ENCODE peak calls at places on chromosomes 5 and 9, in five cellular contexts. One of them, this sample, is unnamed.

GRCh38 chr9:131482343-131483006 is 20.2 kb upstream of the POMT1 start:
- DNase-seq in lower leg skin: no peak
- DNase-seq in fibroblast of lung: no peak
- DNase-seq in neural progenitor cell: no peak
- DNase-seq in OCI-LY7: no peak
- DNase-seq in this sample: peak

GRCh38 chr9:73595036-73595545 is 443.4 kb downstream of the ANXA1 start:
- DNase-seq in fibroblast of lung: no peak
- DNase-seq in lower leg skin: no peak
- DNase-seq in OCI-LY7: no peak
- DNase-seq in neural progenitor cell: no peak
- DNase-seq in this sample: no peak

GRCh38 chr5:154265197-154265578 is 74.7 kb downstream of the GALNT10 start:
- DNase-seq in OCI-LY7: no peak
- DNase-seq in lower leg skin: no peak
- DNase-seq in fibroblast of lung: no peak
- DNase-seq in neural progenitor cell: no peak
- DNase-seq in this sample: no peak

GRCh38 chr5:172008689-172009141 is 2.3 kb upstream of the FBXW11 start:
- DNase-seq in fibroblast of lung: no peak
- DNase-seq in neural progenitor cell: peak
- DNase-seq in lower leg skin: no peak
- DNase-seq in OCI-LY7: no peak
- DNase-seq in this sample: no peak

GRCh38 chr5:80406980-80407734 is 707 bp upstream of the ZFYVE16 start:
- DNase-seq in lower leg skin: peak
- DNase-seq in fibroblast of lung: peak
- DNase-seq in OCI-LY7: peak
- DNase-seq in neural progenitor cell: no peak
- DNase-seq in this sample: peak

GRCh38 chr9:35882996-35883395 is 12.8 kb upstream of the OR13J1 start:
- DNase-seq in neural progenitor cell: no peak
- DNase-seq in fibroblast of lung: no peak
- DNase-seq in lower leg skin: no peak
- DNase-seq in OCI-LY7: no peak
- DNase-seq in this sample: no peak

GRCh38 chr5:117209479-117209878 is 634.9 kb upstream of the SEMA6A start:
- DNase-seq in neural progenitor cell: no peak
- DNase-seq in OCI-LY7: no peak
- DNase-seq in fibroblast of lung: no peak
- DNase-seq in lower leg skin: no peak
- DNase-seq in this sample: no peak

GRCh38 chr9:4984171-4984570 is 901 bp upstream of the JAK2 start:
- DNase-seq in lower leg skin: no peak
- DNase-seq in OCI-LY7: no peak
- DNase-seq in fibroblast of lung: no peak
- DNase-seq in neural progenitor cell: no peak
- DNase-seq in this sample: no peak

GRCh38 chr9:9091387-9091786 is 1291.8 kb upstream of the DMAC1 start:
- DNase-seq in OCI-LY7: no peak
- DNase-seq in lower leg skin: no peak
- DNase-seq in fibroblast of lung: peak
- DNase-seq in neural progenitor cell: no peak
- DNase-seq in this sample: no peak

GRCh38 chr5:134590992-134591659 is 41.5 kb downstream of the SAR1B start:
- DNase-seq in lower leg skin: no peak
- DNase-seq in neural progenitor cell: no peak
- DNase-seq in OCI-LY7: no peak
- DNase-seq in fibroblast of lung: no peak
- DNase-seq in this sample: no peak

GRCh38 chr5:124902097-124902821 is 155.8 kb upstream of the ZNF608 start:
- DNase-seq in OCI-LY7: peak
- DNase-seq in fibroblast of lung: peak
- DNase-seq in lower leg skin: no peak
- DNase-seq in neural progenitor cell: no peak
- DNase-seq in this sample: no peak

GRCh38 chr5:149735066-149735465 is 5.0 kb downstream of the PPARGC1B start:
- DNase-seq in OCI-LY7: no peak
- DNase-seq in lower leg skin: no peak
- DNase-seq in fibroblast of lung: no peak
- DNase-seq in neural progenitor cell: no peak
- DNase-seq in this sample: no peak

GRCh38 chr9:133250741-133251170 is 24.2 kb downstream of the ABO start:
- DNase-seq in OCI-LY7: no peak
- DNase-seq in lower leg skin: no peak
- DNase-seq in fibroblast of lung: no peak
- DNase-seq in neural progenitor cell: no peak
- DNase-seq in this sample: peak

GRCh38 chr9:131237311-131237710 is 39.0 kb downstream of the FAM78A start:
- DNase-seq in fibroblast of lung: no peak
- DNase-seq in OCI-LY7: no peak
- DNase-seq in lower leg skin: no peak
- DNase-seq in neural progenitor cell: no peak
- DNase-seq in this sample: no peak

GRCh38 chr9:81028504-81028903 is 660.8 kb downstream of the TLE1 start:
- DNase-seq in neural progenitor cell: no peak
- DNase-seq in fibroblast of lung: peak
- DNase-seq in OCI-LY7: no peak
- DNase-seq in lower leg skin: no peak
- DNase-seq in this sample: no peak

GRCh38 chr5:37495668-37496067 is 116.5 kb downstream of the WDR70 start:
- DNase-seq in fibroblast of lung: peak
- DNase-seq in lower leg skin: no peak
- DNase-seq in OCI-LY7: no peak
- DNase-seq in neural progenitor cell: no peak
- DNase-seq in this sample: no peak

GRCh38 chr5:18394154-18394804 is 760.0 kb downstream of the TAF11L14 start:
- DNase-seq in neural progenitor cell: peak
- DNase-seq in fibroblast of lung: peak
- DNase-seq in lower leg skin: peak
- DNase-seq in OCI-LY7: peak
- DNase-seq in this sample: peak
- H3K4me3 ChIP-seq in neural progenitor cell: no peak
- H3K4me3 ChIP-seq in fibroblast of lung: no peak
- H3K4me3 ChIP-seq in lower leg skin: no peak
- H3K4me3 ChIP-seq in OCI-LY7: no peak
- H3K4me3 ChIP-seq in this sample: no peak

GRCh38 chr5:151106073-151106472 is 25.2 kb upstream of the TNIP1 start:
- DNase-seq in neural progenitor cell: no peak
- DNase-seq in OCI-LY7: no peak
- DNase-seq in fibroblast of lung: no peak
- DNase-seq in lower leg skin: no peak
- DNase-seq in this sample: no peak

GRCh38 chr5:151107084-151107483 is 26.2 kb upstream of the TNIP1 start:
- DNase-seq in neural progenitor cell: no peak
- DNase-seq in fibroblast of lung: no peak
- DNase-seq in lower leg skin: no peak
- DNase-seq in OCI-LY7: no peak
- DNase-seq in this sample: no peak

GRCh38 chr5:151106509-151106908 is 25.7 kb upstream of the TNIP1 start:
- DNase-seq in OCI-LY7: no peak
- DNase-seq in lower leg skin: no peak
- DNase-seq in neural progenitor cell: no peak
- DNase-seq in fibroblast of lung: no peak
- DNase-seq in this sample: no peak

GRCh38 chr5:151108566-151108965 is 27.7 kb upstream of the TNIP1 start:
- DNase-seq in OCI-LY7: no peak
- DNase-seq in lower leg skin: no peak
- DNase-seq in neural progenitor cell: no peak
- DNase-seq in fibroblast of lung: no peak
- DNase-seq in this sample: no peak

GRCh38 chr5:151107738-151108520 is 27.1 kb upstream of the TNIP1 start:
- DNase-seq in neural progenitor cell: no peak
- DNase-seq in lower leg skin: peak
- DNase-seq in fibroblast of lung: peak
- DNase-seq in OCI-LY7: no peak
- DNase-seq in this sample: no peak
- TF ChIP-seq CTCF in neural progenitor cell: no peak
- TF ChIP-seq CTCF in lower leg skin: no peak
- TF ChIP-seq CTCF in fibroblast of lung: no peak
- TF ChIP-seq CTCF in OCI-LY7: no peak
- TF ChIP-seq CTCF in this sample: no peak

DNA sequence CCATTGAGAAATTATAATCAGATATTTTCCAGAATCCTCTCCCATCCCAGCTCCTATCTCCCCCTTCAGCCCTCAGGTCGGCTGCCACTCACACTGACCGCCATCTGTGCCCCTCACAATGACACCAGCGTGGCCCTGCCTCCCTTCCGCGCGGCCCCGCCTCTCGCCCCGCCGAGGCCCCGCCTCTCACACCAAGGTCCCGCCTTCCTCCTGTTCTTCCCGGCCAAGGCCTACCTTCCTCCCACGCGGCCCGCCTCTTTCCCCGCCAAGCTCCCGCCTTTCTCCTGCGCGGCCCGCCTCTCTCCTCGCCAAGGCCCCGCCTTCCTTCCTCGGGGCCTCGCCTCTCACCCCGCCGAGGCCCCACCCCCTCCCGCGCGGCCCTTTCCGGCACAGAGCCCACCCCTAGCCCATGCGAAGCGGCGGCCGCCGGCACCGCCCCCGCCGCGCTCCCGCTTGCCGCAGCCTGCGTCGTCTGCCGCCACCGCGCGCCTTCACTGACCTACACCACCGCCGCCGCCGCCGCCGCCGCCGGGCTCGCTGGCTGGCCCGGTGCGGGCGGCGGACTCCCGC is at the start of gene DNAJC21:
- DNase-seq in neural progenitor cell: peak
- DNase-seq in fibroblast of lung: peak
- DNase-seq in OCI-LY7: peak
- DNase-seq in lower leg skin: peak
- DNase-seq in this sample: peak
- H3K4me3 ChIP-seq in neural progenitor cell: peak
- H3K4me3 ChIP-seq in fibroblast of lung: peak
- H3K4me3 ChIP-seq in OCI-LY7: peak
- H3K4me3 ChIP-seq in lower leg skin: peak
- H3K4me3 ChIP-seq in this sample: peak

GRCh38 chr9:124771021-124771866 is at the start of gene NR6A1:
- DNase-seq in fibroblast of lung: peak
- DNase-seq in neural progenitor cell: peak
- DNase-seq in OCI-LY7: peak
- DNase-seq in lower leg skin: peak
- DNase-seq in this sample: peak
- TF ChIP-seq CTCF in fibroblast of lung: no peak
- TF ChIP-seq CTCF in neural progenitor cell: peak
- TF ChIP-seq CTCF in OCI-LY7: peak
- TF ChIP-seq CTCF in lower leg skin: no peak
- TF ChIP-seq CTCF in this sample: peak

GRCh38 chr5:12237837-12238575 is 333.8 kb upstream of the CTNND2 start:
- DNase-seq in fibroblast of lung: no peak
- DNase-seq in lower leg skin: no peak
- DNase-seq in OCI-LY7: no peak
- DNase-seq in neural progenitor cell: peak
- DNase-seq in this sample: no peak
- H3K4me3 ChIP-seq in fibroblast of lung: no peak
- H3K4me3 ChIP-seq in lower leg skin: no peak
- H3K4me3 ChIP-seq in OCI-LY7: no peak
- H3K4me3 ChIP-seq in neural progenitor cell: no peak
- H3K4me3 ChIP-seq in this sample: no peak

GRCh38 chr5:81747030-81747429 is 3.9 kb downstream of the SSBP2 start:
- DNase-seq in lower leg skin: no peak
- DNase-seq in fibroblast of lung: no peak
- DNase-seq in OCI-LY7: no peak
- DNase-seq in neural progenitor cell: no peak
- DNase-seq in this sample: no peak

GRCh38 chr5:81749562-81750307 is 1.2 kb downstream of the SSBP2 start:
- DNase-seq in OCI-LY7: peak
- DNase-seq in lower leg skin: no peak
- DNase-seq in fibroblast of lung: no peak
- DNase-seq in neural progenitor cell: peak
- DNase-seq in this sample: peak

GRCh38 chr5:81750308-81751008 is 439 bp downstream of the SSBP2 start:
- DNase-seq in fibroblast of lung: no peak
- DNase-seq in lower leg skin: no peak
- DNase-seq in neural progenitor cell: peak
- DNase-seq in OCI-LY7: peak
- DNase-seq in this sample: peak

GRCh38 chr5:81749186-81749561 is 1.7 kb downstream of the SSBP2 start:
- DNase-seq in OCI-LY7: no peak
- DNase-seq in fibroblast of lung: peak
- DNase-seq in lower leg skin: no peak
- DNase-seq in neural progenitor cell: peak
- DNase-seq in this sample: no peak

DNA sequence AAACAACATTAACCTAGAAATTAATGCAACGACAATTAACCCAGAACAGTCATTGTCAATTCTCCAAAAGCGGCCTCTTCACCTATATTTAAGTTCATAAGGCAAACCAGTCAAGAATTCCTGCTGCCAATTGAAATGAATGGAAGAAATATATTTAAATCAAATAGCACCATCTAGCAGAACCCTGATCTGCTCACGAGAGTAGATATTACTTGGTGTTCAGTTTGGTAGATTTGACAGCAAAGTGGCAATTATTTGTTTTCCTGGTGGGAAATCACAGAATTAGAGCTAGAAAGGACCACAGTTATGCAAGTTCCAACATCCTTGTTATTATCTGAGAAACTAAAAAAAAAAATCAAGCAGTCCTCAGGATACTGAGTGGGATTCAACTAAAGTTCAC is 2.3 kb downstream of the SSBP2 start:
- DNase-seq in fibroblast of lung: peak
- DNase-seq in neural progenitor cell: no peak
- DNase-seq in lower leg skin: no peak
- DNase-seq in OCI-LY7: peak
- DNase-seq in this sample: no peak
- TF ChIP-seq CTCF in fibroblast of lung: peak
- TF ChIP-seq CTCF in neural progenitor cell: no peak
- TF ChIP-seq CTCF in lower leg skin: no peak
- TF ChIP-seq CTCF in OCI-LY7: peak
- TF ChIP-seq CTCF in this sample: no peak